ENCODE peak calls at places on chromosome 22, in eight cellular contexts. K, L, A, M, H, V, Y and W are unnamed samples.

GRCh38 chr22:50314455-50315288 is 7.2 kb upstream of the PLXNB2 start:
- DNase-seq in K (no peak), L (no peak), A (no peak), M (no peak), H (peak), V (no peak), Y (peak), W (no peak)

GRCh38 chr22:44683237-44683636 is 18.8 kb upstream of the PRR5 start:
- DNase-seq in K (no peak), L (no peak), A (no peak), M (no peak), H (no peak), V (no peak), Y (no peak), W (no peak)

GRCh38 chr22:44360686-44361381 is 48.1 kb upstream of the SHISAL1 start:
- DNase-seq in K (no peak), L (peak), A (no peak), M (no peak), H (peak), V (peak), Y (peak), W (no peak)

GRCh38 chr22:26461188-26461810 is 22.3 kb downstream of the HPS4 start:
- DNase-seq in K (no peak), L (peak), A (no peak), M (peak), H (peak), V (peak), Y (peak), W (no peak)

GRCh38 chr22:28999510-29000224 is 62.0 kb downstream of the C22orf31 start:
- DNase-seq in K (no peak), L (peak), A (no peak), M (no peak), H (no peak), V (no peak), Y (no peak), W (no peak)

GRCh38 chr22:48918585-48919186 is 909.0 kb downstream of the BRD1 start:
- DNase-seq in K (no peak), L (no peak), A (no peak), M (no peak), H (no peak), V (no peak), Y (peak), W (no peak)

GRCh38 chr22:35315855-35316745 is 16.4 kb downstream of the TOM1 start:
- DNase-seq in K (no peak), L (no peak), A (no peak), M (no peak), H (no peak), V (no peak), Y (no peak), W (no peak)

GRCh38 chr22:45069925-45070324 is 60.1 kb upstream of the PHF21B start:
- DNase-seq in K (no peak), L (no peak), A (no peak), M (no peak), H (no peak), V (no peak), Y (no peak), W (no peak)

GRCh38 chr22:28438183-28438778 is 241.4 kb downstream of the TTC28 start:
- DNase-seq in K (no peak), L (no peak), A (no peak), M (no peak), H (no peak), V (no peak), Y (no peak), W (no peak)

GRCh38 chr22:36026741-36027140 is 1.9 kb downstream of the RBFOX2 start:
- DNase-seq in K (no peak), L (peak), A (no peak), M (no peak), H (no peak), V (no peak), Y (no peak), W (no peak)

GRCh38 chr22:20062766-20063083 is 17.3 kb upstream of the DGCR8 start:
- DNase-seq in K (no peak), L (peak), A (peak), M (peak), H (no peak), V (no peak), Y (no peak), W (no peak)

GRCh38 chr22:45976351-45977002 is 485 bp downstream of the WNT7B start:
- DNase-seq in K (no peak), L (no peak), A (no peak), M (no peak), H (no peak), V (no peak), Y (peak), W (no peak)

GRCh38 chr22:25950101-25950500 is 208.1 kb downstream of the MYO18B start:
- DNase-seq in K (no peak), L (no peak), A (no peak), M (no peak), H (no peak), V (no peak), Y (no peak), W (no peak)

GRCh38 chr22:19289475-19290161 is 1.9 kb downstream of the CLTCL1 start:
- DNase-seq in K (peak), L (peak), A (peak), M (no peak), H (no peak), V (no peak), Y (no peak), W (peak)

GRCh38 chr22:50400406-50400805 is 57.3 kb downstream of the PPP6R2 start:
- DNase-seq in K (no peak), L (no peak), A (no peak), M (no peak), H (no peak), V (no peak), Y (no peak), W (no peak)

GRCh38 chr22:23763579-23764331 is 965 bp downstream of the C22orf15 start:
- DNase-seq in K (no peak), L (no peak), A (no peak), M (no peak), H (no peak), V (no peak), Y (peak), W (no peak)

GRCh38 chr22:46225631-46226030 is 24.5 kb downstream of the CDPF1 start:
- DNase-seq in K (no peak), L (no peak), A (no peak), M (no peak), H (no peak), V (no peak), Y (no peak), W (no peak)

GRCh38 chr22:45240137-45240809 is 421 bp downstream of the KIAA0930 start:
- DNase-seq in K (no peak), L (peak), A (no peak), M (no peak), H (peak), V (no peak), Y (peak), W (no peak)

GRCh38 chr22:26903030-26903856 is 245.9 kb downstream of the MIAT start:
- DNase-seq in K (no peak), L (no peak), A (no peak), M (no peak), H (peak), V (no peak), Y (peak), W (no peak)

GRCh38 chr22:30905696-30906341 is 62.8 kb downstream of the MORC2 start:
- DNase-seq in K (peak), L (no peak), A (no peak), M (no peak), H (no peak), V (no peak), Y (peak), W (peak)

GRCh38 chr22:29689872-29690213 is 30.0 kb upstream of the CABP7 start:
- DNase-seq in K (no peak), L (peak), A (no peak), M (no peak), H (peak), V (no peak), Y (peak), W (no peak)

GRCh38 chr22:38868286-38868721 is 3.7 kb downstream of the CBX6 start:
- DNase-seq in K (peak), L (no peak), A (no peak), M (no peak), H (no peak), V (no peak), Y (no peak), W (no peak)

GRCh38 chr22:19869497-19870152 is 15.0 kb upstream of the GNB1L start:
- DNase-seq in K (peak), L (no peak), A (no peak), M (no peak), H (no peak), V (no peak), Y (peak), W (no peak)

GRCh38 chr22:37753746-37754145 is 54.0 kb upstream of the GCAT start:
- DNase-seq in K (no peak), L (no peak), A (no peak), M (no peak), H (no peak), V (peak), Y (no peak), W (no peak)